ENCODE peak calls at places on chromosomes 3 and 15, in five cellular contexts. Z is IMR-90, M is mesenchymal stem cell, U is H9, H is H1. K is an unnamed sample.

GRCh38 chr3:52277972-52278509 is 408 bp downstream of the WDR82 start:
- DNase-seq in M (peak; percentile 71), U (no peak), H (peak; percentile 86), Z (no peak), K (no peak)

GRCh38 chr3:54533856-54534255 is 394.0 kb downstream of the LRTM1 start:
- DNase-seq in Z (no peak), U (peak; percentile 42), M (no peak), H (no peak), K (no peak)

GRCh38 chr3:136994772-136995516 is 37.2 kb downstream of the IL20RB start:
- DNase-seq in H (no peak), Z (peak; percentile 51), U (no peak), M (no peak), K (no peak)

GRCh38 chr15:91209318-91209717 is 109.3 kb downstream of the SV2B start:
- DNase-seq in U (no peak), M (no peak), Z (no peak), H (no peak), K (no peak)

GRCh38 chr15:50126072-50126471 is 7.0 kb upstream of the ATP8B4 start:
- DNase-seq in M (peak; percentile 29), Z (no peak), H (no peak), U (no peak), K (no peak)

GRCh38 chr3:101897013-101897412 is 47.7 kb downstream of the NFKBIZ start:
- DNase-seq in M (no peak), U (no peak), Z (no peak), H (no peak), K (no peak)

GRCh38 chr15:41919954-41920538 is 26.2 kb upstream of the SPTBN5 start:
- DNase-seq in U (no peak), H (no peak), Z (peak; percentile 97), M (peak; percentile 95), K (no peak)

GRCh38 chr3:143266936-143267335 is 147.4 kb downstream of the CHST2 start:
- DNase-seq in M (no peak), Z (no peak), H (no peak), U (no peak), K (no peak)

GRCh38 chr3:11410564-11410963 is 138.4 kb downstream of the ATG7 start:
- DNase-seq in U (no peak), H (no peak), M (no peak), Z (no peak), K (no peak)

GRCh38 chr15:85754993-85755392 is 39.7 kb downstream of the KLHL25 start:
- DNase-seq in Z (peak; percentile 13), H (no peak), U (peak; percentile 22), M (no peak), K (no peak)

GRCh38 chr15:68411735-68412134 is 20.2 kb downstream of the ITGA11 start:
- DNase-seq in U (peak; percentile 5), Z (no peak), M (no peak), H (peak; percentile 14), K (no peak)

GRCh38 chr3:136567599-136568188 is 184.5 kb downstream of the STAG1 start:
- DNase-seq in M (no peak), H (no peak), Z (no peak), U (no peak), K (no peak)

GRCh38 chr3:183064475-183064874 is 34.8 kb downstream of the MCCC1 start:
- DNase-seq in H (peak; percentile 75), Z (no peak), M (no peak), U (peak; percentile 82), K (no peak)

GRCh38 chr3:100366424-100366823 is 31.9 kb downstream of the NIT2 start:
- DNase-seq in U (no peak), H (no peak), Z (no peak), M (no peak), K (no peak)

DNA sequence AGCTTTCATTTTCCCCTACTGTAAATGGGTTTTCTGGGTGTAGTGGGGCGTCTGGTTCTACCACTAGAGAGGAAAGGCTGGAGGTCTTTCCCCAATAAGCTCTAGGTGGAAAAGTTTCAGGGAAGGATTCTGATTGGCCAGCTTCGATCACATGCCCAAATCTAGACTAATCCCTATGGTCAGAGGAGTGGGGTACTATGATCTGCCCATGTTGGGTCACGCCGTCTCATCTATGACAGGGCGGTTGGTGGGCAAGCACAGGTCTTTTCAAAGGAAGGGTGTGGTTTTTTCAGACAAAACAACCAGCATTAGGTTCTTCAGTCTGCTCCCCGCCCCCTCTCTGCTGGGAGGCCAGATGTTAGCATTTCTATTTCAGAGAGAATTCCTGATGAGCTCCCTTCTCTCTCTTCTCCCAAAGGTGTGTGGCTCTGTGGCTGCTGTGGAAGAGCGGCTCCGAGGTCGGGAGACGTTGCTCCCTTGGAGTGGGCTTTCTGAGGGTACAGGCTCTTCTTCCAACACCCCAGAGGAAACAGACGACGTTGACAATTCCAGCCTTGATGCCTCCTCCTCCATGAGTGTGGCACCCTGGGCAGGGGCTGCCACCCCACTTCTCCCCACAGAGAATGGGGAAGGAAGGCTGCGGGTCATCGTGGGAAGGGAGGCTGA is 9.8 kb upstream of the TATDN2 start:
- DNase-seq in M (no peak), H (no peak), U (no peak), Z (no peak), K (no peak)
- H2BK15ac ChIP-seq in M (no peak overlapping the region), H (no peak overlapping the region), U (no peak overlapping the region), Z (no peak overlapping the region), K (no peak overlapping the region)

DNA sequence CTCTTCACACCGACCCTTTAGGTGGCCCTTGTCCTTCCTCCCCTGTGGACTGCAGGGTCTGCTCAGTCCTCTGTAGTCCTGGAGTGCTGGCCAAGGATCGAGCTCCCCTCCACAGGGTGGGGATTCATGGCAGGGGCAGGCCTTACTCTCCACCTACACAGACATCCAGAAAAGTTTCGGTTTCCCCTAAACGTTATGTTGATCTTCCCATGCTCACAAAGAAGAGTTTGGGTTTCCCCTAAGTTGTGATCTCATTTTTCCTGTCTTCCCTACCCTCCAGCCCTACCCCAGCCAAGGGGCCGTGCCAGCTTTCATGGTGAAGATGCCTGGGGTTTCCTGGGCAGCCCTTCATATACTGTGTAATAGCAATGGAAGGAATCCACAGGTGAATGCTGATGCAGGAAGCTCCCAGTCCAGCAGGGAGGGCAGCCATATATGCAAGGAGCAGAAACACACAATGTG is 10.3 kb downstream of the STOML1 start:
- DNase-seq in M (peak; percentile 47), U (no peak), Z (no peak), H (no peak), K (no peak)
- H2AFZ ChIP-seq in M (no peak overlapping the region), U (no peak overlapping the region), Z (peak overlapping the region; percentile 88), H (no peak overlapping the region), K (peak overlapping the region; percentile 55)

GRCh38 chr3:31095254-31095653 is 200.8 kb upstream of the GADL1 start:
- DNase-seq in H (no peak), Z (no peak), M (no peak), U (no peak), K (no peak)
- H2BK15ac ChIP-seq in H (no peak overlapping the region), Z (no peak overlapping the region), M (no peak overlapping the region), U (no peak overlapping the region), K (no peak overlapping the region)

GRCh38 chr15:88438181-88438580 is 29.0 kb downstream of the MRPL46 start:
- DNase-seq in M (no peak), Z (no peak), H (no peak), U (no peak), K (no peak)

GRCh38 chr15:88441076-88441730 is 26.0 kb downstream of the MRPL46 start:
- DNase-seq in U (no peak), M (no peak), H (no peak), Z (no peak), K (no peak)

DNA sequence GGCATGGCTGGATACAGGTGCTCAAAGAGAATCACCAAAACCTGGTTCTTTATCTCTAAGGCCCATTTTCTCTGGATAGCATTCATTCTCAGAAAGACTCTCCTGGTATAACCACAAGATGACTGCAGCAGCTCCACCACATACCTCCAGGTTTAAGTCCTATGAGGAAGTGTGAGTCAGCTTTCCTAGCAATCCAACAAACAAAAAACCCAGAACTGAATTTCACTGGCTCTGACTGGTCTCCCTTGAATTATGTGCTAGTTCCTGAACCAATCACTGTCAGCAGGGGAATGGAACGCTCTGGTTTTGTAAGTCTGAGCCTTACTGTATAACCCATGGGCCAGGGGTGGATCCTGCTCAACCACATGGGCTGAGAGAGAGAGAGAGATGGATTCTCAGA is 27.2 kb downstream of the MRPL46 start:
- DNase-seq in M (peak; percentile 52), H (no peak), Z (peak; percentile 78), U (no peak), K (no peak)
- H2AFZ ChIP-seq in M (no peak overlapping the region), H (no peak overlapping the region), Z (no peak overlapping the region), U (no peak overlapping the region), K (no peak overlapping the region)

GRCh38 chr3:48240000-48240710 is 749 bp upstream of the ZNF589 start:
- DNase-seq in M (no peak), H (peak; percentile 71), U (peak; percentile 83), Z (no peak), K (peak; percentile 55)
- H2BK15ac ChIP-seq in M (no peak overlapping the region), H (peak overlapping the region; percentile 14), U (no peak overlapping the region), Z (no peak overlapping the region), K (no peak overlapping the region)

DNA sequence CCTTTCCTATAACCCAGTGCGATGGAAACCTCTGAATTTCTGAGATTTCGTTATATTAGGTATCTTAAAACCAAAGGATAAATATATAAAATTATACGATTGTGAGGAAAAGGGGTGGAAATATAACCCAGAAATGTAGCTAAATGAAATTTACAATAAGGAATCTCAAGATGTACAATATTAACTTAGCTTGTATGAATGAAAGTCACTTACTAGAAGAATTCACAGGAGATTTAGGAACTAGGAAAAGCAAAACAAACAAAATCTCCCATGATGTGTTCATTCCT is 159.2 kb downstream of the USP13 start:
- DNase-seq in M (no peak), H (no peak), U (no peak), Z (no peak), K (no peak)
- H2AFZ ChIP-seq in M (no peak overlapping the region), H (no peak overlapping the region), U (no peak overlapping the region), Z (no peak overlapping the region), K (no peak overlapping the region)

GRCh38 chr15:89078831-89079810 is 9.1 kb upstream of the ABHD2 start:
- DNase-seq in U (no peak), H (no peak), M (no peak), Z (no peak), K (no peak)
- H2BK15ac ChIP-seq in U (no peak overlapping the region), H (no peak overlapping the region), M (no peak overlapping the region), Z (no peak overlapping the region), K (no peak overlapping the region)